ENCODE peak calls at places on chromosomes 11 and 22, in five cellular contexts. J, W, P, G and Y are unnamed samples.

GRCh38 chr22:20783844-20784723 is 10.2 kb downstream of the SERPIND1 start:
- DNase-seq in J (peak; percentile 6), W (peak; percentile 31), P (peak; percentile 63), G (peak; percentile 70), Y (no peak)

GRCh38 chr22:37560682-37561208 is 465 bp downstream of the CDC42EP1 start:
- DNase-seq in J (peak; percentile 34), W (peak; percentile 34), P (no peak), G (peak; percentile 67), Y (no peak)

GRCh38 chr22:26471522-26471921 is 12.1 kb downstream of the HPS4 start:
- DNase-seq in J (no peak), W (no peak), P (no peak), G (peak; percentile 82), Y (no peak)

GRCh38 chr11:18540207-18541009 is 13.7 kb upstream of the TSG101 start:
- DNase-seq in J (no peak), W (no peak), P (peak; percentile 24), G (peak; percentile 28), Y (no peak)

GRCh38 chr11:105829084-105829483 is 193.0 kb downstream of the MSANTD4 start:
- DNase-seq in J (no peak), W (no peak), P (no peak), G (no peak), Y (no peak)

GRCh38 chr22:41551882-41552582 is 7.8 kb upstream of the POLR3H start:
- DNase-seq in J (no peak), W (no peak), P (no peak), G (no peak), Y (no peak)

GRCh38 chr11:119666061-119666460 is 62.9 kb downstream of the NECTIN1 start:
- DNase-seq in J (no peak), W (no peak), P (no peak), G (no peak), Y (no peak)

GRCh38 chr11:3939651-3940190 is 84.3 kb downstream of the STIM1 start:
- DNase-seq in J (no peak), W (no peak), P (no peak), G (peak; percentile 68), Y (no peak)

GRCh38 chr11:117851091-117851490 is 25.4 kb downstream of the FXYD6 start:
- DNase-seq in J (no peak), W (no peak), P (no peak), G (no peak), Y (no peak)

GRCh38 chr22:42939941-42940653 is 74.9 kb downstream of the PACSIN2 start:
- DNase-seq in J (no peak), W (peak; percentile 71), P (peak; percentile 39), G (peak; percentile 89), Y (no peak)

GRCh38 chr11:78268516-78269410 is 80.0 kb downstream of the USP35 start:
- DNase-seq in J (no peak), W (no peak), P (no peak), G (peak; percentile 71), Y (no peak)

GRCh38 chr22:21000987-21001600 is 824 bp downstream of the THAP7 start:
- DNase-seq in J (no peak), W (no peak), P (no peak), G (no peak), Y (no peak)

GRCh38 chr22:48579035-48579914 is 1248.4 kb downstream of the BRD1 start:
- DNase-seq in J (no peak), W (no peak), P (no peak), G (no peak), Y (no peak)

GRCh38 chr11:115241899-115242298 is 262.3 kb downstream of the CADM1 start:
- DNase-seq in J (no peak), W (no peak), P (peak; percentile 69), G (no peak), Y (no peak)